ENCODE peak calls at places on chromosomes 2 and 18, in ten cellular contexts. S is GM23338, V is IMR-90, B is body of pancreas, A is A549, W is esophagus squamous epithelium, C is tibial artery, L is suprapubic skin, E is psoas muscle, T is stomach. G is an unnamed sample. For H3K4me1, the result is how much of the 10 kb centered on the place peaks cover.

GRCh38 chr18:26538524-26538923 is 9.8 kb downstream of the KCTD1 start:
- DNase-seq in W (no peak), B (no peak), C (no peak), T (no peak), V (no peak), L (no peak), E (no peak), S (no peak), A (no peak), G (no peak)

GRCh38 chr2:159262226-159262625 is 24.3 kb downstream of the WDSUB1 start:
- DNase-seq in E (no peak), T (no peak), B (no peak), W (no peak), C (no peak), S (no peak), L (no peak), V (no peak), A (no peak), G (no peak)

GRCh38 chr2:224869601-224870000 is 153.4 kb upstream of the CCDC195 start:
- DNase-seq in B (no peak), E (no peak), T (no peak), C (no peak), L (no peak), W (no peak), S (no peak), V (peak), A (no peak), G (no peak)

GRCh38 chr2:56444339-56444738 is 260.5 kb downstream of the CCDC85A start:
- DNase-seq in S (no peak), V (no peak), L (no peak), C (no peak), B (peak), T (peak), A (no peak), W (no peak), E (no peak), G (no peak)

GRCh38 chr18:46412831-46413371 is 244.1 kb downstream of the LOXHD1 start:
- DNase-seq in T (no peak), A (no peak), S (no peak), B (peak), W (no peak), E (no peak), C (no peak), L (no peak), V (no peak), G (no peak)

GRCh38 chr2:191642541-191642940 is 35.4 kb upstream of the NABP1 start:
- DNase-seq in S (no peak), A (no peak), C (no peak), W (no peak), L (no peak), V (no peak), B (no peak), T (no peak), E (no peak), G (no peak)

GRCh38 chr18:51721388-51721787 is 523.9 kb upstream of the MEX3C start:
- DNase-seq in W (no peak), C (no peak), B (no peak), V (no peak), A (no peak), S (no peak), L (no peak), E (no peak), T (no peak), G (no peak)

GRCh38 chr2:96618599-96619283 is 19.4 kb downstream of the KANSL3 start:
- DNase-seq in A (no peak), S (no peak), T (no peak), W (no peak), L (no peak), C (no peak), E (no peak), V (peak), B (no peak), G (no peak)

GRCh38 chr18:13048061-13048605 is 57.0 kb downstream of the CEP192 start:
- DNase-seq in W (no peak), L (no peak), E (no peak), C (no peak), T (no peak), V (no peak), S (no peak), A (no peak), B (no peak), G (no peak)

GRCh38 chr2:240269380-240269779 is 128.9 kb upstream of the OTOS start:
- DNase-seq in C (peak), S (no peak), L (peak), B (no peak), T (peak), A (no peak), V (no peak), W (no peak), E (no peak), G (no peak)

GRCh38 chr2:140144611-140145010 is 1364.4 kb upstream of the NXPH2 start:
- DNase-seq in B (no peak), T (no peak), C (no peak), E (no peak), A (no peak), V (no peak), W (no peak), L (no peak), S (no peak), G (no peak)

GRCh38 chr18:55405655-55406373 is 182.2 kb downstream of the TCF4 start:
- DNase-seq in T (peak), L (peak), B (peak), V (peak), S (no peak), A (peak), W (no peak), E (peak), C (peak), G (peak)

GRCh38 chr2:182894174-182894573 is 27.7 kb upstream of the FRZB start:
- DNase-seq in S (no peak), T (no peak), V (peak), C (peak), L (no peak), E (no peak), A (no peak), B (no peak), W (no peak), G (no peak)

GRCh38 chr2:22420076-22420475 is 964.9 kb upstream of the KLHL29 start:
- DNase-seq in L (no peak), S (no peak), T (no peak), A (no peak), W (no peak), V (no peak), E (no peak), B (no peak), C (no peak), G (no peak)

GRCh38 chr2:239828192-239828972 is 196.8 kb downstream of the NDUFA10 start:
- DNase-seq in V (no peak), E (no peak), W (no peak), C (peak), T (peak), S (no peak), A (no peak), B (no peak), L (peak), G (no peak)

GRCh38 chr2:104872034-104872865 is 18.3 kb downstream of the POU3F3 start:
- DNase-seq in V (no peak), E (no peak), B (no peak), L (no peak), S (peak), W (no peak), C (no peak), A (no peak), T (no peak), G (no peak)

GRCh38 chr2:32711219-32711618 is 83.4 kb downstream of the TTC27 start:
- DNase-seq in B (no peak), W (no peak), S (no peak), E (no peak), C (no peak), A (no peak), T (no peak), V (peak), L (no peak), G (no peak)

GRCh38 chr2:6828299-6828584 is 37.5 kb downstream of the CMPK2 start:
- DNase-seq in W (no peak), E (no peak), B (no peak), V (peak), C (no peak), T (no peak), A (no peak), S (peak), L (no peak), G (no peak)

GRCh38 chr2:14401838-14402237 is 230.7 kb upstream of the LRATD1 start:
- DNase-seq in T (no peak), L (no peak), A (no peak), B (no peak), E (no peak), C (no peak), S (peak), V (no peak), W (no peak), G (no peak)

GRCh38 chr2:47676236-47676635 is 106.7 kb upstream of the MSH6 start:
- DNase-seq in B (no peak), L (no peak), W (no peak), T (no peak), V (no peak), S (no peak), C (no peak), A (no peak), E (no peak), G (no peak)

GRCh38 chr2:74267068-74267467 is 68.7 kb downstream of the MTHFD2 start:
- DNase-seq in E (no peak), V (no peak), S (peak), C (no peak), B (peak), W (no peak), T (peak), L (no peak), A (peak), G (no peak)

GRCh38 chr2:67625671-67626070 is 228.5 kb downstream of the ETAA1 start:
- DNase-seq in V (peak), L (no peak), S (no peak), E (no peak), W (no peak), C (no peak), A (no peak), B (no peak), T (no peak), G (no peak)

GRCh38 chr18:9825571-9826073 is 60.2 kb upstream of the TXNDC2 start:
- DNase-seq in S (no peak), T (no peak), E (no peak), W (no peak), L (no peak), V (peak), B (no peak), C (no peak), A (peak), G (no peak)

GRCh38 chr2:109694190-109694589 is 80.0 kb downstream of the SOWAHC start:
- DNase-seq in S (peak), B (no peak), C (no peak), L (peak), A (no peak), T (no peak), W (no peak), E (no peak), V (no peak), G (no peak)

GRCh38 chr2:68357608-68358337 is 7.3 kb upstream of the PLEK start:
- DNase-seq in L (no peak), W (no peak), A (peak), B (peak), C (no peak), V (peak), S (peak), E (peak), T (no peak), G (no peak)

GRCh38 chr2:66271777-66272176 is 163.1 kb upstream of the MEIS1 start:
- DNase-seq in E (no peak), B (no peak), A (no peak), V (no peak), C (no peak), W (no peak), L (no peak), T (no peak), S (no peak), G (no peak)

GRCh38 chr2:127579231-127579630 is 43.7 kb downstream of the MYO7B start:
- DNase-seq in V (no peak), T (no peak), C (no peak), E (no peak), L (no peak), W (no peak), B (no peak), S (no peak), A (no peak), G (no peak)

GRCh38 chr2:237026981-237027711 is 58.5 kb upstream of the COPS8 start:
- DNase-seq in E (peak), L (peak), S (peak), T (peak), C (peak), A (peak), V (peak), W (no peak), B (peak), G (no peak)

GRCh38 chr2:127535422-127535901 is at the start of gene MYO7B:
- DNase-seq in A (no peak), B (no peak), C (no peak), V (no peak), T (no peak), W (no peak), L (no peak), S (no peak), E (no peak), G (no peak)

GRCh38 chr18:79577451-79578395 is 101.9 kb upstream of the CTDP1 start:
- DNase-seq in A (no peak), E (no peak), V (peak), S (no peak), B (peak), T (no peak), C (peak), L (peak), W (no peak), G (peak)

GRCh38 chr2:157625311-157625710 is 3.4 kb downstream of the ACVR1C start:
- DNase-seq in C (no peak), A (no peak), L (no peak), S (no peak), B (no peak), W (no peak), T (no peak), E (no peak), V (no peak), G (no peak)

GRCh38 chr2:5111581-5111980 is 580.6 kb upstream of the SOX11 start:
- DNase-seq in S (no peak), V (no peak), E (no peak), B (no peak), L (no peak), W (no peak), A (no peak), T (no peak), C (no peak), G (no peak)

GRCh38 chr2:216692636-216693413 is 2.5 kb downstream of the IGFBP5 start:
- DNase-seq in C (peak), B (peak), S (peak), L (peak), W (no peak), E (peak), V (peak), A (peak), T (peak), G (no peak)

GRCh38 chr2:216695401-216695821 is at the start of gene IGFBP5:
- DNase-seq in V (peak), S (peak), E (peak), C (peak), W (no peak), A (no peak), L (peak), B (peak), T (peak), G (no peak)

GRCh38 chr2:216693414-216694100 is 1.8 kb downstream of the IGFBP5 start:
- DNase-seq in L (no peak), C (peak), T (no peak), S (peak), W (no peak), A (peak), E (no peak), V (no peak), B (no peak), G (no peak)

GRCh38 chr2:216694826-216695217 is 527 bp downstream of the IGFBP5 start:
- DNase-seq in S (peak), T (no peak), W (no peak), B (no peak), V (no peak), A (no peak), L (no peak), C (no peak), E (no peak), G (no peak)

GRCh38 chr2:216694201-216694825 is 1.0 kb downstream of the IGFBP5 start:
- DNase-seq in S (peak), A (peak), B (peak), C (peak), E (peak), V (no peak), W (no peak), L (no peak), T (peak), G (no peak)
- H3K4me3 ChIP-seq in S (peak), A (peak), B (no peak), C (peak), E (peak), V (peak), W (peak), L (peak), T (peak), G (peak)

GRCh38 chr18:70649683-70650082 is 360.8 kb downstream of the SOCS6 start:
- DNase-seq in L (no peak), C (no peak), T (no peak), A (no peak), B (no peak), W (no peak), V (no peak), E (no peak), S (no peak), G (no peak)
- H3K4me1 ChIP-seq in L (under half), C (under half), T (under half), A (under half), B (under half), W (under half), V (under half), E (under half), S (under half), G (under half)

DNA sequence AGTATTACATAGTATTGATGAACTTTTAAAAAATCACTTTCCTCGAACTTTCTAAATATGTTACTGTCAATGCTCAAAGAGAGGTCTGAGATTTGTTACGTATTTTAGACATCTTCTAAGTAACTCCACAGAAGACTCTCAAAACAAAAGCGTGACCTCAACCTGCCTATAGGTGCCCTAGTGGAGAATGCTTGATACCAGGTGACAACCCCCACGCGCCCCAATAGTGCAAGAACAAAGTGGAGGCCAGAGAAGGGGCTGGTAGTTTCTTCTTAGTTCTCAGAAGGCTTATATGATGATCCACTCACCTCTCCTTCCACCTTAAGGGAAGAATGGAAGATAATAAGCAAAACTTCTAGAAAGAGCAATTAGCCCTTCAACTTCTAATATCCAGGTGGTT is 102.6 kb downstream of the ANKRD44 start:
- DNase-seq in L (no peak), W (no peak), B (no peak), S (no peak), E (no peak), T (no peak), A (no peak), V (no peak), C (no peak), G (no peak)
- TF ChIP-seq CTCF in L (no peak), W (no peak), B (no peak), S (no peak), E (no peak), T (no peak), A (no peak), V (no peak), C (no peak), G (no peak)

GRCh38 chr18:75132068-75132467 is 76.9 kb downstream of the PTGR3 start:
- DNase-seq in L (no peak), T (no peak), C (no peak), E (no peak), B (no peak), V (no peak), A (no peak), S (no peak), W (no peak), G (no peak)

GRCh38 chr18:75131455-75132000 is 77.4 kb downstream of the PTGR3 start:
- DNase-seq in S (no peak), W (no peak), V (no peak), T (no peak), B (no peak), E (no peak), C (peak), A (no peak), L (peak), G (no peak)

GRCh38 chr18:75133721-75134645 is 75.0 kb downstream of the PTGR3 start:
- DNase-seq in S (no peak), L (peak), A (no peak), E (no peak), B (no peak), C (peak), V (no peak), W (no peak), T (no peak), G (no peak)

GRCh38 chr18:75132931-75133525 is 75.9 kb downstream of the PTGR3 start:
- DNase-seq in T (no peak), L (peak), E (no peak), S (no peak), V (no peak), A (no peak), C (peak), W (no peak), B (no peak), G (no peak)

GRCh38 chr18:75132471-75132870 is 76.5 kb downstream of the PTGR3 start:
- DNase-seq in A (no peak), W (no peak), T (no peak), L (peak), E (no peak), B (no peak), S (no peak), C (peak), V (no peak), G (no peak)
- H3K4me3 ChIP-seq in A (no peak), W (no peak), T (no peak), L (no peak), E (no peak), B (no peak), S (no peak), C (no peak), V (no peak), G (no peak)

G was measured in RWPE2.